ENCODE peak calls at places on chromosomes 13 and 19, in four cellular contexts. One of them, this sample, is unnamed.

GRCh38 chr13:74710006-74710405 is 575.8 kb upstream of the KLF12 start:
- DNase-seq in H1: no peak
- DNase-seq in H9: no peak
- DNase-seq in IMR-90: peak; percentile 4
- DNase-seq in this sample: no peak

GRCh38 chr13:41813426-41813825 is 147.5 kb downstream of the VWA8 start:
- DNase-seq in IMR-90: peak; percentile 66
- DNase-seq in H1: no peak
- DNase-seq in H9: no peak
- DNase-seq in this sample: no peak

GRCh38 chr13:112941349-112941748 is 27.7 kb upstream of the MCF2L start:
- DNase-seq in H9: no peak
- DNase-seq in IMR-90: no peak
- DNase-seq in H1: no peak
- DNase-seq in this sample: no peak

GRCh38 chr19:10828981-10829821 is 6.8 kb downstream of the TMED1 start:
- DNase-seq in H9: peak; percentile 75
- DNase-seq in H1: no peak
- DNase-seq in IMR-90: no peak
- DNase-seq in this sample: peak; percentile 34

GRCh38 chr19:45200614-45201013 is 22.0 kb downstream of the BLOC1S3 start:
- DNase-seq in IMR-90: peak; percentile 57
- DNase-seq in H1: no peak
- DNase-seq in H9: peak; percentile 73
- DNase-seq in this sample: peak; percentile 75

GRCh38 chr13:84645196-84646071 is 763.2 kb upstream of the SLITRK1 start:
- DNase-seq in H1: no peak
- DNase-seq in H9: no peak
- DNase-seq in IMR-90: peak; percentile 71
- DNase-seq in this sample: peak; percentile 22

GRCh38 chr19:57620673-57621348 is 6.8 kb downstream of the ZNF134 start:
- DNase-seq in IMR-90: peak; percentile 15
- DNase-seq in H9: no peak
- DNase-seq in H1: no peak
- DNase-seq in this sample: peak; percentile 58

GRCh38 chr13:44577236-44578063 is 1.3 kb upstream of the TSC22D1 start:
- DNase-seq in IMR-90: peak; percentile 95
- DNase-seq in H1: peak; percentile 95
- DNase-seq in H9: peak; percentile 99
- DNase-seq in this sample: peak; percentile 98

GRCh38 chr19:54937926-54938325 is 9.4 kb downstream of the NLRP7 start:
- DNase-seq in H9: no peak
- DNase-seq in IMR-90: no peak
- DNase-seq in H1: no peak
- DNase-seq in this sample: no peak

GRCh38 chr19:49997709-49998108 is 27.5 kb downstream of the VRK3 start:
- DNase-seq in H9: peak; percentile 75
- DNase-seq in IMR-90: peak; percentile 13
- DNase-seq in H1: no peak
- DNase-seq in this sample: peak; percentile 81

GRCh38 chr19:50449236-50449899 is 16.7 kb downstream of the MYBPC2 start:
- DNase-seq in H1: no peak
- DNase-seq in H9: no peak
- DNase-seq in IMR-90: no peak
- DNase-seq in this sample: no peak

GRCh38 chr19:45632468-45633196 is 6.6 kb downstream of the EML2 start:
- DNase-seq in IMR-90: peak; percentile 89
- DNase-seq in H9: peak; percentile 94
- DNase-seq in H1: no peak
- DNase-seq in this sample: peak; percentile 92

GRCh38 chr19:10270180-10270615 is 722 bp upstream of the ICAM1 start:
- DNase-seq in H9: peak; percentile 33
- DNase-seq in IMR-90: no peak
- DNase-seq in H1: no peak
- DNase-seq in this sample: no peak

GRCh38 chr13:82688400-82688999 is 1193.8 kb downstream of the SLITRK1 start:
- DNase-seq in IMR-90: peak; percentile 2
- DNase-seq in H9: no peak
- DNase-seq in H1: no peak
- DNase-seq in this sample: no peak

GRCh38 chr19:34712606-34713261 is 21.3 kb upstream of the ZNF181 start:
- DNase-seq in IMR-90: peak; percentile 82
- DNase-seq in H9: peak; percentile 61
- DNase-seq in H1: peak; percentile 23
- DNase-seq in this sample: peak; percentile 83

GRCh38 chr19:19256072-19256969 is 16.8 kb downstream of the TM6SF2 start:
- DNase-seq in H1: no peak
- DNase-seq in H9: no peak
- DNase-seq in IMR-90: no peak
- DNase-seq in this sample: peak; percentile 73

GRCh38 chr19:45087531-45087930 is 5.4 kb upstream of the PPP1R37 start:
- DNase-seq in H1: no peak
- DNase-seq in IMR-90: no peak
- DNase-seq in H9: no peak
- DNase-seq in this sample: no peak

GRCh38 chr19:2500861-2501260 is 24.9 kb downstream of the GADD45B start:
- DNase-seq in H1: no peak
- DNase-seq in IMR-90: no peak
- DNase-seq in H9: no peak
- DNase-seq in this sample: no peak

GRCh38 chr19:7083076-7083956 is 13.8 kb downstream of the ZNF557 start:
- DNase-seq in IMR-90: peak; percentile 38
- DNase-seq in H1: no peak
- DNase-seq in H9: no peak
- DNase-seq in this sample: peak; percentile 70

GRCh38 chr19:40640744-40641143 is 39.6 kb downstream of the LTBP4 start:
- DNase-seq in IMR-90: peak; percentile 45
- DNase-seq in H1: no peak
- DNase-seq in H9: no peak
- DNase-seq in this sample: no peak

GRCh38 chr13:22964245-22964966 is 216.4 kb upstream of the SGCG start:
- DNase-seq in H9: no peak
- DNase-seq in IMR-90: no peak
- DNase-seq in H1: no peak
- DNase-seq in this sample: no peak

GRCh38 chr19:7018828-7019227 is 2.4 kb downstream of the MBD3L2B start:
- DNase-seq in H9: no peak
- DNase-seq in IMR-90: no peak
- DNase-seq in H1: no peak
- DNase-seq in this sample: no peak

GRCh38 chr13:21703846-21704245 is 33.0 kb downstream of the FGF9 start:
- DNase-seq in H1: no peak
- DNase-seq in IMR-90: no peak
- DNase-seq in H9: no peak
- DNase-seq in this sample: no peak

GRCh38 chr13:50715402-50716146 is 127.9 kb downstream of the DLEU7 start:
- DNase-seq in H9: no peak
- DNase-seq in IMR-90: no peak
- DNase-seq in H1: no peak
- DNase-seq in this sample: no peak

DNA sequence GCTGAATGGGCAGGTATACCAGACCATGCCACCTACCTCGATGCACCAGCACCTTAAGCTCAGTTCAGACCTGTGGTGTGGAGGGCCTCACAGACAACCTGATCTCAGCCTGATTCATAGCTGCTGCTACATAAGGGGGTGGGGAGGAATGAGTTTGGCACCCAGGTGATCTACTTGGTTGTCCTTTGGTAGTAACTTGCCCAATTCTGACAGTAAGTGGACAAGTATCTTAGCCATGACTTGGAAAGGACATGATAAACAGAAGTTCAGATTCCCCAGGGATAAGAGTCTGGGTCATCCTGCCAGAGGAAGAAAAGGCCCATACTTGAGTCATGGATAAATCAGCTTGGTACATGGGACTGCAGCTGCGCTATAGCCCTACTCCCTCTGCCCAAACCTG is 28.4 kb upstream of the SOHLH2 start:
- DNase-seq in IMR-90: no peak
- DNase-seq in H9: no peak
- DNase-seq in H1: no peak
- DNase-seq in this sample: no peak
- H3K23ac ChIP-seq in IMR-90: no peak overlapping the region
- H3K23ac ChIP-seq in H9: no peak overlapping the region
- H3K23ac ChIP-seq in H1: no peak overlapping the region
- H3K23ac ChIP-seq in this sample: no peak overlapping the region

GRCh38 chr19:8441725-8442544 is 2.8 kb upstream of the HNRNPM start:
- DNase-seq in IMR-90: no peak
- DNase-seq in H9: peak; percentile 70
- DNase-seq in H1: no peak
- DNase-seq in this sample: no peak
- H3K9ac ChIP-seq in IMR-90: no peak overlapping the region
- H3K9ac ChIP-seq in H9: no peak overlapping the region
- H3K9ac ChIP-seq in H1: no peak overlapping the region
- H3K9ac ChIP-seq in this sample: no peak overlapping the region

GRCh38 chr13:110365876-110366275 is 58.8 kb downstream of the COL4A2 start:
- DNase-seq in IMR-90: no peak
- DNase-seq in H1: no peak
- DNase-seq in H9: no peak
- DNase-seq in this sample: no peak
- H4K5ac ChIP-seq in IMR-90: peak overlapping the region; percentile 15
- H4K5ac ChIP-seq in H1: no peak overlapping the region
- H4K5ac ChIP-seq in H9: no peak overlapping the region
- H4K5ac ChIP-seq in this sample: no peak overlapping the region

GRCh38 chr19:14149011-14149410 is 12.6 kb upstream of the ASF1B start:
- DNase-seq in H9: no peak
- DNase-seq in H1: no peak
- DNase-seq in IMR-90: no peak
- DNase-seq in this sample: no peak

GRCh38 chr19:14150770-14151661 is 14.6 kb upstream of the ASF1B start:
- DNase-seq in IMR-90: no peak
- DNase-seq in H9: no peak
- DNase-seq in H1: no peak
- DNase-seq in this sample: no peak

GRCh38 chr19:14149509-14149994 is 13.2 kb upstream of the ASF1B start:
- DNase-seq in IMR-90: no peak
- DNase-seq in H9: no peak
- DNase-seq in H1: no peak
- DNase-seq in this sample: no peak

GRCh38 chr19:14147797-14148605 is 11.6 kb upstream of the ASF1B start:
- DNase-seq in H1: no peak
- DNase-seq in H9: peak; percentile 63
- DNase-seq in IMR-90: peak; percentile 57
- DNase-seq in this sample: peak; percentile 63

GRCh38 chr19:14150041-14150769 is 13.8 kb upstream of the ASF1B start:
- DNase-seq in H1: no peak
- DNase-seq in IMR-90: no peak
- DNase-seq in H9: no peak
- DNase-seq in this sample: no peak
- H3K23ac ChIP-seq in H1: no peak overlapping the region
- H3K23ac ChIP-seq in IMR-90: no peak overlapping the region
- H3K23ac ChIP-seq in H9: no peak overlapping the region
- H3K23ac ChIP-seq in this sample: no peak overlapping the region

GRCh38 chr19:18226956-18227780 is 930 bp upstream of the PDE4C start:
- DNase-seq in H9: no peak
- DNase-seq in H1: no peak
- DNase-seq in IMR-90: no peak
- DNase-seq in this sample: no peak
- H3K9ac ChIP-seq in H9: no peak overlapping the region
- H3K9ac ChIP-seq in H1: no peak overlapping the region
- H3K9ac ChIP-seq in IMR-90: no peak overlapping the region
- H3K9ac ChIP-seq in this sample: no peak overlapping the region

GRCh38 chr13:95641291-95641811 is 3.2 kb downstream of the DZIP1 start:
- DNase-seq in H9: peak; percentile 66
- DNase-seq in IMR-90: peak; percentile 27
- DNase-seq in H1: no peak
- DNase-seq in this sample: no peak

GRCh38 chr13:95641961-95642621 is 2.4 kb downstream of the DZIP1 start:
- DNase-seq in H9: peak; percentile 76
- DNase-seq in IMR-90: peak; percentile 43
- DNase-seq in H1: no peak
- DNase-seq in this sample: peak; percentile 57

GRCh38 chr13:95636853-95637252 is 7.7 kb downstream of the DZIP1 start:
- DNase-seq in H9: no peak
- DNase-seq in H1: no peak
- DNase-seq in IMR-90: no peak
- DNase-seq in this sample: no peak
- H4K5ac ChIP-seq in H9: no peak overlapping the region
- H4K5ac ChIP-seq in H1: no peak overlapping the region
- H4K5ac ChIP-seq in IMR-90: no peak overlapping the region
- H4K5ac ChIP-seq in this sample: no peak overlapping the region